ENCODE peak calls at places on chromosome 7, in nine cellular contexts. L is mammary epithelial cell, W is A549, R is NCI-H748 treated with DMSO at 0.1 percent for 48 hours, I is Panc1, X is colonic mucosa, B is adrenal gland, Z is GF-D8, K is nephron progenitor cell. Q is an unnamed sample.

GRCh38 chr7:127891144-127891543 is 140.1 kb downstream of the LRRC4 start:
- DNase-seq in L (no peak), W (no peak), R (no peak), I (no peak), X (no peak), B (no peak), Z (no peak), K (no peak), Q (no peak)

GRCh38 chr7:94391716-94392390 is 2.8 kb upstream of the COL1A2 start:
- DNase-seq in L (no peak), W (no peak), R (no peak), I (no peak), X (no peak), B (peak; percentile 51), Z (no peak), K (peak; percentile 15), Q (no peak)

GRCh38 chr7:84195295-84196006 is 862 bp upstream of the SEMA3A start:
- DNase-seq in L (no peak), W (no peak), R (no peak), I (no peak), X (no peak), B (no peak), Z (no peak), K (peak; percentile 15), Q (no peak)

GRCh38 chr7:103394566-103394965 is 47.1 kb downstream of the PSMC2 start:
- DNase-seq in L (no peak), W (no peak), R (no peak), I (no peak), X (no peak), B (no peak), Z (no peak), K (no peak), Q (no peak)

GRCh38 chr7:150356265-150356897 is 12.2 kb upstream of the REPIN1 start:
- DNase-seq in L (no peak), W (peak; percentile 41), R (no peak), I (no peak), X (no peak), B (no peak), Z (peak; percentile 35), K (no peak), Q (peak; percentile 37)

GRCh38 chr7:18469332-18469731 is 26.2 kb upstream of the HDAC9 start:
- DNase-seq in L (no peak), W (no peak), R (no peak), I (no peak), X (no peak), B (no peak), Z (no peak), K (no peak), Q (no peak)

GRCh38 chr7:95599069-95599468 is 2.8 kb upstream of the PDK4 start:
- DNase-seq in L (no peak), W (no peak), R (no peak), I (no peak), X (no peak), B (no peak), Z (no peak), K (no peak), Q (no peak)

GRCh38 chr7:27367930-27368549 is 125.4 kb downstream of the EVX1 start:
- DNase-seq in L (no peak), W (no peak), R (no peak), I (no peak), X (no peak), B (no peak), Z (no peak), K (no peak), Q (no peak)

GRCh38 chr7:83677180-83677866 is 28.4 kb upstream of the SEMA3E start:
- DNase-seq in L (peak; percentile 95), W (peak; percentile 41), R (peak; percentile 24), I (peak; percentile 95), X (peak; percentile 26), B (no peak), Z (no peak), K (no peak), Q (no peak)

GRCh38 chr7:33973235-33974015 is 68.1 kb downstream of the BMPER start:
- DNase-seq in L (peak; percentile 19), W (no peak), R (no peak), I (no peak), X (no peak), B (no peak), Z (no peak), K (no peak), Q (no peak)

GRCh38 chr7:49643321-49643720 is 130.1 kb upstream of the VWC2 start:
- DNase-seq in L (no peak), W (no peak), R (no peak), I (no peak), X (no peak), B (no peak), Z (no peak), K (peak; percentile 8), Q (peak; percentile 79)

GRCh38 chr7:66771795-66772194 is 31.3 kb downstream of the RABGEF1 start:
- DNase-seq in L (no peak), W (no peak), R (no peak), I (no peak), X (no peak), B (no peak), Z (no peak), K (no peak), Q (peak; percentile 43)

Q was measured in Ammon's horn.